ENCODE peak calls at places on chromosomes 13 and 19, in seven cellular contexts. G is IMR-90, Z is mesendoderm, J is H9, W is mesenchymal stem cell, T is H1, V is trophoblast cell. U is an unnamed sample. For H3K4me1, the result is how much of the 10 kb centered on the place peaks cover.

GRCh38 chr19:15177269-15178116 is 23.3 kb downstream of the NOTCH3 start:
- DNase-seq in G (peak), Z (peak), J (peak), W (peak), T (peak), V (peak), U (peak)

GRCh38 chr13:99629641-99630040 is 128.4 kb downstream of the TM9SF2 start:
- DNase-seq in G (no peak), Z (no peak), J (no peak), W (no peak), T (no peak), V (no peak), U (no peak)

GRCh38 chr13:104936304-104936703 is 1599.2 kb downstream of the EFNB2 start:
- DNase-seq in G (no peak), Z (no peak), J (no peak), W (peak), T (no peak), V (no peak), U (no peak)

GRCh38 chr13:43368003-43368402 is 344.6 kb downstream of the DNAJC15 start:
- DNase-seq in G (peak), Z (no peak), J (no peak), W (peak), T (no peak), V (no peak), U (no peak)

GRCh38 chr19:15253076-15253475 is 20.8 kb upstream of the EPHX3 start:
- DNase-seq in G (no peak), Z (no peak), J (no peak), W (no peak), T (no peak), V (no peak), U (no peak)

GRCh38 chr13:39422845-39423565 is 180.0 kb downstream of the LHFPL6 start:
- DNase-seq in G (no peak), Z (no peak), J (no peak), W (no peak), T (no peak), V (no peak), U (no peak)

GRCh38 chr13:103255587-103256301 is 189.5 kb upstream of the SLC10A2 start:
- DNase-seq in G (no peak), Z (no peak), J (no peak), W (no peak), T (no peak), V (no peak), U (no peak)

GRCh38 chr19:29694669-29695627 is 20.1 kb downstream of the C19orf12 start:
- DNase-seq in G (peak), Z (peak), J (peak), W (peak), T (peak), V (peak), U (peak)

GRCh38 chr19:38975861-38976271 is 324 bp upstream of the FBXO17 start:
- DNase-seq in G (peak), Z (peak), J (peak), W (peak), T (no peak), V (no peak), U (peak)

GRCh38 chr19:10421981-10422461 is 1.7 kb downstream of the PDE4A start:
- DNase-seq in G (no peak), Z (no peak), J (no peak), W (no peak), T (no peak), V (no peak), U (no peak)

GRCh38 chr19:10424011-10424637 is 3.8 kb downstream of the PDE4A start:
- DNase-seq in G (peak), Z (peak), J (peak), W (peak), T (no peak), V (peak), U (peak)

GRCh38 chr19:10420444-10421239 is at the start of gene PDE4A:
- DNase-seq in G (no peak), Z (peak), J (peak), W (peak), T (no peak), V (no peak), U (no peak)

GRCh38 chr19:10421240-10421948 is 1.1 kb downstream of the PDE4A start:
- DNase-seq in G (no peak), Z (no peak), J (no peak), W (no peak), T (no peak), V (no peak), U (no peak)

GRCh38 chr19:10422846-10423245 is 2.5 kb downstream of the PDE4A start:
- DNase-seq in G (no peak), Z (no peak), J (no peak), W (no peak), T (no peak), V (no peak), U (no peak)
- H2AK5ac ChIP-seq in G (no peak), Z (no peak), J (no peak), W (no peak), T (no peak), V (no peak), U (no peak)

GRCh38 chr19:50717026-50717723 is 2.4 kb downstream of the SHANK1 start:
- DNase-seq in G (no peak), Z (no peak), J (no peak), W (no peak), T (no peak), V (no peak), U (no peak)
- H3K4me1 ChIP-seq in G (under half), Z (under half), J (under half), W (under half), T (under half), V (under half), U (under half)

DNA sequence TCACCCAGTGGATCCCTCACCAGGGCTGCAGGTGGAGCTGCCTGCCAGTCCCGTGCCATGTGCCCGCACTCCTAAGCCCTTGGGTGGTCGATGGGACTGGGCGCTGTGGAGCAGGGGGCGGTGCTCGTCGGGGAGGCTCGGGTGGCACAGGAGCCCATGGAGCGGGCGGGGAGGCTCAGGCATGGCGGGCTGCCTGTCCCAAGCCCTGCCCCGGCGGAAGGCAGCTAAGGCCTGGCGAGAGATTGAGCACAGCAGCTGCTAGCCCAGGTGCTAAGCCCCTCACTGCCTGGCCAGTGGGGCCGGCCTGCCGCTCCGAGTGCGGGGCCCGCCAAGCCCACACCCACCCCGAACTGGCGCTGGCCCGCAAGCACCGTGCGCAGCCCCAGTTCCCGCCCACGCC is 16.8 kb upstream of the B3GLCT start:
- DNase-seq in G (no peak), Z (no peak), J (no peak), W (no peak), T (no peak), V (no peak), U (no peak)
- H2AK5ac ChIP-seq in G (no peak), Z (no peak), J (no peak), W (no peak), T (no peak), V (no peak), U (no peak)

DNA sequence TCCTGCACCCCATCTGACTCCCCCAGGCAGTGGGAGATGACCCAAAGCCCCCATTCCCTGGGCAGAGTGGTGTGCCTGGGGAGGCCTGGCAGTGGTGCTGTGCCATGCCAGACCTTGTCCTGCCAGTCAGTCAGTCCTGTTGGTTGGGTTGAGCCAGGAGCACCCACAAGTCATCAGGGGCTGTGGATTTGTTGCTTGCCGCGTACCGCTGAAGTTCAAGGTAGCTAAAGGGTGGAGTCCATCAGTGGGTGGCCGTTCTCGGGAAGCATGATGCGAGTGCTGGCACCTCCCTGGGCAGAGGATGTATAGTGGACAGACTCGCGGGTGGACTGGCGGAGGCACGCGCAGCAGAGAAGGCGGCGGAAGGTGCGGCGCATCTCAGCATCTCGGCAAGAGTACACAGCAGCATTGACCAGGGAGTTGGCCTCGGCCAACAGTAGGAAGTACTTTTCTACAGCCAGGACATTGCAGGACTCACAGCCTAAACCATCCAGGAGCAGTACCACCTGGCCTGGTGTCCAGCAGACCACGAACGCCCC is 3.9 kb downstream of the LPAR2 start:
- DNase-seq in G (no peak), Z (no peak), J (no peak), W (no peak), T (no peak), V (no peak), U (no peak)
- H3K4me1 ChIP-seq in G (under half), Z (under half), J (under half), W (under half), T (under half), V (under half), U (under half)

DNA sequence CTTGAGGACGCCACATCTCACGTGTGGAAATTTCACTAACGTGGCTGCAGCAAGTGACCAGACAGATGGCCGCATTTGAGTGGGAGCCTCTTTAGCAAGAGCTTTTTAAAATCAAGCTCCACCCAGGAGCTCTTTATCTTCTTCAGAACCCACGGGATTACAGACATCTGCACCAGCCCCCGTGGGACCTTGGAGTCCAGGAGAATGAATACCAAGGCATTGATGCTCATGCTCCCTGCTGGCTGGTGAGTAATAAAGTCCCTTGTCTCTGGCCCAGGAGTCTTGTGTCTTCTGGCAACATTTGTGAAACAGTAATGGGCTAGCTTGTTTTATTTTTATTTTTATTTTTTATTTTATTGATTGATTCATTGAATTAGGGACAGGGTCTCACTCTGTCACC is 64.4 kb downstream of the TRPM4 start:
- DNase-seq in G (no peak), Z (no peak), J (no peak), W (peak), T (no peak), V (no peak), U (no peak)
- H2AK5ac ChIP-seq in G (no peak), Z (no peak), J (no peak), W (no peak), T (no peak), V (no peak), U (no peak)

DNA sequence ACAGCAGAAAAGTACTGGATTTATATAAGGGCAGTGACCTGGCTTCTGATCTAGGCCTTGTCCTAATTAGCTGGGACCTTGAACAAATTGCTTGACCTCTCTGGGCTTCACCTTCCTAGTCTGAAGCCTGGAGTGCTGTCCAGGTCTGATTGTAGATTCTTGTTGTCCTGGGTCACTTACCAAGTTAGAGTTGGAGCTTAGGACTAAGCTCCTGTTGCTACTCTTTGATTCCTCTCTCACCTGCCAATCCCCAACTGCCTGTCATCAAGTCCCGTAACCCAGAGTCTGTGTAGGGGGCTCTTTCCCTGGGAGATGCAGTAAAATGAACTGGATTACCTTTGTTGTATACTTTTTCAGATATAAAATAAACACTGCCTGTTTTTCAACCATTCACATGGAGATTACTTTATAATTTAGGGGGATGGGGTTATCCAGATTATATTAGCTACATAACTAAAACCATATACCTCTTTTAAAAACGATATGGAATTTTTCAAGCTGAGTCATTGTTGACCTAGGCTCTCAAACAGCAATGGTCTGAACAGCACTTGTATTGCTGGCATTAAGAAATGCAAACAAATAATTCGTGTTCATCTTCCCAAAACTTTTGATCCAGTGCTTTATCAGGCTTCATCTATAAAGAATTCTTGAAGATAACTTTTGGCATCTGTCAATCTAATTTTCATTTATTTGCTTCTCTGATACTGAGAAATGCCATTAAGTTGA is 5.8 kb downstream of the ARHGAP35 start:
- DNase-seq in G (no peak), Z (peak), J (no peak), W (no peak), T (no peak), V (no peak), U (no peak)
- H3K4me1 ChIP-seq in G (under half), Z (under half), J (under half), W (under half), T (under half), V (under half), U (under half)